ENCODE peak calls at places on chromosomes 7 and 10, in eight cellular contexts. L is cardiac muscle cell, Z is IMR-90, U is PC-9, N is tibial nerve, M is A549, F is mammary epithelial cell, D is H9. S is an unnamed sample.
A peak's percentile ranks its signal among the peaks of the same experiment; 100 is the strongest.

GRCh38 chr7:44377681-44378421 is 52.5 kb upstream of the CAMK2B start:
- DNase-seq in L (no peak), Z (no peak), U (no peak), N (no peak), M (no peak), F (peak; percentile 63), D (peak; percentile 19), S (no peak)

GRCh38 chr7:44292418-44292817 is 33.0 kb downstream of the CAMK2B start:
- DNase-seq in L (no peak), Z (no peak), U (no peak), N (no peak), M (no peak), F (no peak), D (no peak), S (no peak)

GRCh38 chr10:65570143-65571010 is 1355.5 kb upstream of the LRRTM3 start:
- DNase-seq in L (peak; percentile 78), Z (peak; percentile 16), U (peak; percentile 71), N (no peak), M (peak; percentile 72), F (peak; percentile 36), D (peak; percentile 85), S (peak; percentile 89)

GRCh38 chr7:70612811-70613210 is 519.1 kb upstream of the GALNT17 start:
- DNase-seq in L (no peak), Z (no peak), U (no peak), N (no peak), M (no peak), F (no peak), D (no peak), S (no peak)

GRCh38 chr10:71603754-71604153 is 115.8 kb downstream of the C10orf105 start:
- DNase-seq in L (no peak), Z (no peak), U (no peak), N (no peak), M (no peak), F (no peak), D (no peak), S (no peak)

GRCh38 chr10:73653701-73654100 is 2.1 kb downstream of the SYNPO2L start:
- DNase-seq in L (peak; percentile 69), Z (peak; percentile 60), U (no peak), N (no peak), M (peak; percentile 67), F (no peak), D (no peak), S (no peak)

GRCh38 chr7:80098795-80099194 is 35.8 kb upstream of the GNAI1 start:
- DNase-seq in L (no peak), Z (no peak), U (no peak), N (no peak), M (no peak), F (no peak), D (peak; percentile 41), S (peak; percentile 14)

GRCh38 chr10:112981553-112981952 is 31.5 kb downstream of the TCF7L2 start:
- DNase-seq in L (no peak), Z (no peak), U (no peak), N (no peak), M (no peak), F (no peak), D (no peak), S (peak; percentile 54)

GRCh38 chr10:77746313-77746712 is 108.7 kb upstream of the KCNMA1 start:
- DNase-seq in L (no peak), Z (peak; percentile 63), U (no peak), N (no peak), M (no peak), F (peak; percentile 57), D (no peak), S (no peak)

GRCh38 chr10:103776878-103777591 is 78.3 kb downstream of the SH3PXD2A start:
- DNase-seq in L (no peak), Z (peak; percentile 23), U (no peak), N (no peak), M (no peak), F (peak; percentile 36), D (no peak), S (peak; percentile 39)

GRCh38 chr10:92112462-92112861 is 178.4 kb downstream of the CPEB3 start:
- DNase-seq in L (no peak), Z (no peak), U (no peak), N (no peak), M (no peak), F (no peak), D (no peak), S (no peak)

GRCh38 chr10:131024259-131025131 is 287.0 kb downstream of the TCERG1L start:
- DNase-seq in L (no peak), Z (no peak), U (no peak), N (no peak), M (no peak), F (no peak), D (no peak), S (no peak)

GRCh38 chr10:131021246-131021895 is 290.1 kb downstream of the TCERG1L start:
- DNase-seq in L (no peak), Z (no peak), U (no peak), N (no peak), M (no peak), F (no peak), D (no peak), S (no peak)

GRCh38 chr10:131022369-131022768 is 289.2 kb downstream of the TCERG1L start:
- DNase-seq in L (no peak), Z (no peak), U (no peak), N (no peak), M (no peak), F (no peak), D (no peak), S (no peak)

GRCh38 chr10:131021967-131022366 is 289.6 kb downstream of the TCERG1L start:
- DNase-seq in L (no peak), Z (no peak), U (no peak), N (no peak), M (no peak), F (no peak), D (no peak), S (no peak)

GRCh38 chr10:131022981-131023380 is 288.5 kb downstream of the TCERG1L start:
- DNase-seq in L (no peak), Z (no peak), U (no peak), N (no peak), M (no peak), F (no peak), D (no peak), S (no peak)
- H3K9me3 ChIP-seq in L (no peaks in the 10 kb centered on the region), Z (peaks cover 53% of the 10 kb centered on the region), U (no peaks in the 10 kb centered on the region), N (no peaks in the 10 kb centered on the region), M (no peaks in the 10 kb centered on the region), F (peaks cover 42% of the 10 kb centered on the region), D (no peaks in the 10 kb centered on the region), S (no peaks in the 10 kb centered on the region)

GRCh38 chr10:34223658-34224057 is 591.4 kb downstream of the PARD3 start:
- DNase-seq in L (no peak), Z (no peak), U (no peak), N (no peak), M (no peak), F (no peak), D (no peak), S (no peak)
- TF ChIP-seq CTCF in L (peak; percentile 4), Z (no peak), U (no peak), N (no peak), M (peak; percentile 25), F (peak; percentile 12), D (no peak), S (peak; percentile 7)

DNA sequence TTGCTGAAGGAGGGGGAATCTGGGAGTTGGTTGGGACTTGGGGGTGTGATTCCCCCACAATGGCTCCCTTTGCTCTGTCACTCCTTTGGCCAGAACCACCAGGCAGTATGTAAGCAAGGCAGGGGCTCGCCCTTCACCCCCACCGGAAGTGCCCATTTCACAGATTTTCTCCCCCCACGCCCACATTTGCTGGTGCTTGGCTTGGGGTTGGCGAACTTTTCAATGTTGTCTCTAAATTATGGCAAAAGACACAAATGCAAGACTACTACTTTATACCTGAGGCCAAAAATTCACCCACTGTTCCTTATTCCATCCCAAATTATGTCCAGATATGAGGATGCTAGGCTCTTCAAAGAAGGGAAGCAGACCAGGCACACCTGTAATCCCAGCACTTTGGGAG is 24.5 kb downstream of the RBAK start:
- DNase-seq in L (no peak), Z (no peak), U (no peak), N (no peak), M (no peak), F (no peak), D (no peak), S (no peak)
- H3K9me3 ChIP-seq in L (peaks cover 10% of the 10 kb centered on the region), Z (peaks cover 43% of the 10 kb centered on the region), U (peaks cover 62% of the 10 kb centered on the region), N (peaks cover 74% of the 10 kb centered on the region), M (peaks cover 72% of the 10 kb centered on the region), F (peaks cover 45% of the 10 kb centered on the region), D (peaks cover 32% of the 10 kb centered on the region), S (no peaks in the 10 kb centered on the region)

GRCh38 chr10:115706482-115707076 is 566.4 kb downstream of the GFRA1 start:
- DNase-seq in L (peak; percentile 12), Z (peak; percentile 30), U (no peak), N (no peak), M (peak; percentile 40), F (peak; percentile 1), D (no peak), S (no peak)
- TF ChIP-seq CTCF in L (peak; percentile 50), Z (peak; percentile 64), U (peak; percentile 58), N (peak; percentile 27), M (peak; percentile 76), F (peak; percentile 50), D (peak; percentile 76), S (peak; percentile 45)

DNA sequence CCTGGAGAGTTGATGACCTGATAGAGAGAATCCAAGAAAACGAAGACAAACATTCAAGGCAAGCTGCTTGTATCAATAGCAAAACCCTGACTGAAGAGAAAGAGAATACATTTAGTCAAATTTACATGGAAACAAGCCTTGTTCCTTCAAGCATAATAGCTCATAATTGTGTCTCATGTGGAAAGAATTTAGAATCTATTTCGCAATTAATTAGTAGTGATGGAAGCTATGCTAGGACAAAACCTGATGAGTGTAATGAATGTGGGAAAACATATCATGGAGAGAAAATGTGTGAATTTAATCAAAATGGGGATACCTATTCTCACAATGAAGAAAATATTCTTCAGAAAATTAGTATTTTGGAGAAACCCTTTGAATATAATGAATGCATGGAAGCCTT is 18.0 kb downstream of the RBAK start:
- DNase-seq in L (no peak), Z (no peak), U (no peak), N (no peak), M (no peak), F (no peak), D (no peak), S (no peak)
- H3K9me3 ChIP-seq in L (peaks cover 28% of the 10 kb centered on the region), Z (peaks cover 70% of the 10 kb centered on the region), U (peaks cover 100% of the 10 kb centered on the region), N (peaks cover 100% of the 10 kb centered on the region), M (peaks cover 98% of the 10 kb centered on the region), F (peaks cover 79% of the 10 kb centered on the region), D (peaks cover 87% of the 10 kb centered on the region), S (peaks cover 7% of the 10 kb centered on the region)

GRCh38 chr7:93622036-93622714 is 47.7 kb upstream of the CALCR start:
- DNase-seq in L (peak; percentile 49), Z (peak; percentile 8), U (peak; percentile 10), N (no peak), M (peak; percentile 66), F (peak; percentile 18), D (peak; percentile 35), S (peak; percentile 16)
- TF ChIP-seq CTCF in L (peak; percentile 38), Z (peak; percentile 27), U (peak; percentile 62), N (no peak), M (peak; percentile 69), F (peak; percentile 57), D (peak; percentile 74), S (peak; percentile 51)